ENCODE peak calls at places on chromosomes 6 and 20, in six cellular contexts. I is T-cell, P is choroid plexus epithelial cell, B is T1000, J is Kasumi-1, C is ELF-1. R is an unnamed sample.

GRCh38 chr6:121216928-121217327 is 117.4 kb downstream of the TBC1D32 start:
- DNase-seq in I (no peak), P (peak), B (no peak), J (no peak), C (peak), R (no peak)

GRCh38 chr6:17940151-17940791 is 47.2 kb downstream of the KIF13A start:
- DNase-seq in I (no peak), P (no peak), B (no peak), J (no peak), C (no peak), R (no peak)

GRCh38 chr6:90895299-90896164 is 308.7 kb upstream of the MAP3K7 start:
- DNase-seq in I (no peak), P (no peak), B (no peak), J (peak), C (no peak), R (no peak)

GRCh38 chr20:63181226-63181625 is 34.7 kb downstream of the YTHDF1 start:
- DNase-seq in I (no peak), P (no peak), B (no peak), J (no peak), C (no peak), R (no peak)

GRCh38 chr6:105099371-105099770 is 80.4 kb downstream of the POPDC3 start:
- DNase-seq in I (no peak), P (no peak), B (no peak), J (no peak), C (no peak), R (no peak)

GRCh38 chr20:9514461-9515210 is at the start of gene LAMP5:
- DNase-seq in I (no peak), P (peak), B (no peak), J (no peak), C (peak), R (no peak)

GRCh38 chr6:9507136-9507895 is 907.6 kb downstream of the TFAP2A start:
- DNase-seq in I (no peak), P (no peak), B (no peak), J (no peak), C (no peak), R (no peak)

GRCh38 chr6:52162940-52163908 is 23.0 kb upstream of the IL17A start:
- DNase-seq in I (no peak), P (peak), B (no peak), J (peak), C (no peak), R (peak)

GRCh38 chr20:44916586-44916985 is 6.7 kb downstream of the PABPC1L start:
- DNase-seq in I (no peak), P (no peak), B (no peak), J (no peak), C (no peak), R (no peak)

GRCh38 chr20:57259179-57260021 is 7.0 kb downstream of the BMP7 start:
- DNase-seq in I (no peak), P (no peak), B (no peak), J (no peak), C (no peak), R (no peak)

GRCh38 chr6:64681416-64682160 is 1025.4 kb downstream of the EYS start:
- DNase-seq in I (no peak), P (no peak), B (no peak), J (no peak), C (no peak), R (no peak)

GRCh38 chr20:41078329-41078728 is 49.7 kb downstream of the TOP1 start:
- DNase-seq in I (no peak), P (peak), B (no peak), J (peak), C (no peak), R (no peak)

GRCh38 chr6:2807342-2808090 is 34.1 kb downstream of the SERPINB1 start:
- DNase-seq in I (no peak), P (no peak), B (no peak), J (no peak), C (no peak), R (no peak)

GRCh38 chr20:5080384-5080877 is 39.3 kb downstream of the PCNA start:
- DNase-seq in I (no peak), P (peak), B (no peak), J (peak), C (no peak), R (no peak)

GRCh38 chr6:155319902-155320301 is 5.6 kb upstream of the TFB1M start:
- DNase-seq in I (no peak), P (no peak), B (no peak), J (peak), C (no peak), R (no peak)

GRCh38 chr6:25138024-25138696 is 141.0 kb upstream of the CARMIL1 start:
- DNase-seq in I (peak), P (peak), B (peak), J (peak), C (no peak), R (peak)

GRCh38 chr6:53532061-53532797 is 12.7 kb downstream of the GCLC start:
- DNase-seq in I (no peak), P (no peak), B (no peak), J (no peak), C (no peak), R (no peak)

GRCh38 chr6:44057238-44057930 is 69.9 kb downstream of the MRPL14 start:
- DNase-seq in I (no peak), P (no peak), B (no peak), J (no peak), C (no peak), R (no peak)

GRCh38 chr20:25525857-25526256 is 59.5 kb downstream of the NINL start:
- DNase-seq in I (no peak), P (peak), B (peak), J (no peak), C (no peak), R (no peak)

GRCh38 chr6:139608872-139609271 is 234.4 kb upstream of the CITED2 start:
- DNase-seq in I (no peak), P (peak), B (no peak), J (no peak), C (no peak), R (no peak)

GRCh38 chr20:63174309-63175030 is 41.5 kb downstream of the YTHDF1 start:
- DNase-seq in I (no peak), P (no peak), B (no peak), J (no peak), C (no peak), R (no peak)

GRCh38 chr6:41160933-41161332 is 2.0 kb downstream of the TREM2 start:
- DNase-seq in I (no peak), P (no peak), B (no peak), J (no peak), C (no peak), R (no peak)

GRCh38 chr6:155154158-155154830 is 109.5 kb upstream of the CLDN20 start:
- DNase-seq in I (no peak), P (peak), B (peak), J (peak), C (no peak), R (peak)

GRCh38 chr20:34536798-34537394 is 20.7 kb downstream of the DYNLRB1 start:
- DNase-seq in I (peak), P (peak), B (no peak), J (peak), C (peak), R (peak)

GRCh38 chr6:18147160-18147559 is 7.7 kb downstream of the TPMT start:
- DNase-seq in I (no peak), P (no peak), B (no peak), J (no peak), C (no peak), R (no peak)

GRCh38 chr6:72650081-72650745 is 28.3 kb downstream of the KCNQ5 start:
- DNase-seq in I (no peak), P (peak), B (no peak), J (no peak), C (no peak), R (no peak)

GRCh38 chr6:154457881-154458284 is 52.6 kb downstream of the CNKSR3 start:
- DNase-seq in I (no peak), P (no peak), B (no peak), J (no peak), C (peak), R (no peak)

GRCh38 chr6:118085665-118086064 is 178.6 kb downstream of the SLC35F1 start:
- DNase-seq in I (no peak), P (no peak), B (no peak), J (no peak), C (no peak), R (no peak)

GRCh38 chr6:21281366-21281765 is 312.2 kb upstream of the SOX4 start:
- DNase-seq in I (no peak), P (no peak), B (no peak), J (no peak), C (peak), R (no peak)

GRCh38 chr6:139871844-139872510 is 497.5 kb upstream of the CITED2 start:
- DNase-seq in I (no peak), P (no peak), B (no peak), J (no peak), C (no peak), R (no peak)

GRCh38 chr20:49562341-49563014 is 5.5 kb downstream of the PTGIS start:
- DNase-seq in I (no peak), P (peak), B (peak), J (no peak), C (peak), R (no peak)

GRCh38 chr20:11581271-11581670 is 336.4 kb upstream of the BTBD3 start:
- DNase-seq in I (no peak), P (peak), B (no peak), J (no peak), C (peak), R (no peak)

GRCh38 chr6:37426945-37427510 is 6.0 kb upstream of the CMTR1 start:
- DNase-seq in I (no peak), P (no peak), B (no peak), J (no peak), C (no peak), R (no peak)

GRCh38 chr6:134063966-134064445 is 11.6 kb upstream of the SLC2A12 start:
- DNase-seq in I (peak), P (peak), B (peak), J (peak), C (peak), R (peak)

GRCh38 chr20:64217539-64217938 is 38.0 kb upstream of the PCMTD2 start:
- DNase-seq in I (no peak), P (no peak), B (no peak), J (no peak), C (no peak), R (no peak)

GRCh38 chr6:2630362-2630761 is 120.4 kb downstream of the MYLK4 start:
- DNase-seq in I (no peak), P (peak), B (peak), J (no peak), C (peak), R (no peak)

GRCh38 chr6:99349620-99350141 is at the start of gene FAXC:
- DNase-seq in I (no peak), P (peak), B (peak), J (no peak), C (peak), R (no peak)

GRCh38 chr6:111788779-111789276 is 84.4 kb downstream of the FYN start:
- DNase-seq in I (no peak), P (no peak), B (no peak), J (no peak), C (no peak), R (no peak)